ENCODE peak calls at places on chromosomes 13 and 19, in five cellular contexts. B is foreskin keratinocyte; O is CD8-positive, alpha-beta memory T cell; J is stimulated activated CD8-positive, alpha-beta memory T cell treated with anti-CD3 and anti-CD28 coated beads, Interleukin-7, amount 100 ng/mL, for 1 hour; K is activated CD8-positive, alpha-beta memory T cell treated with anti-CD3 and anti-CD28 coated beads, Interleukin-2, amount 50 U/mL, for 4 hours. U is an unnamed sample.

GRCh38 chr19:49761625-49762311 is 1.3 kb downstream of the TSKS start:
- DNase-seq in B (peak), O (no peak), J (no peak), K (no peak), U (no peak)

GRCh38 chr13:70703755-70704154 is 595.5 kb upstream of the KLHL1 start:
- DNase-seq in B (no peak), O (no peak), J (no peak), K (no peak), U (no peak)

GRCh38 chr19:8484331-8484894 is 18.0 kb downstream of the PRAM1 start:
- DNase-seq in B (no peak), O (no peak), J (no peak), K (no peak), U (no peak)

GRCh38 chr19:11405846-11406643 is 13.1 kb downstream of the RGL3 start:
- DNase-seq in B (no peak), O (no peak), J (no peak), K (peak), U (peak)

GRCh38 chr19:55590621-55591020 is 8.7 kb downstream of the FIZ1 start:
- DNase-seq in B (no peak), O (no peak), J (no peak), K (no peak), U (no peak)

GRCh38 chr19:46390121-46390858 is 23.1 kb downstream of the CCDC8 start:
- DNase-seq in B (no peak), O (no peak), J (no peak), K (no peak), U (no peak)

GRCh38 chr19:16397791-16398529 is 73.3 kb downstream of the KLF2 start:
- DNase-seq in B (no peak), O (no peak), J (no peak), K (no peak), U (no peak)

GRCh38 chr19:6521718-6522646 is 8.8 kb upstream of the TNFSF9 start:
- DNase-seq in B (no peak), O (peak), J (peak), K (peak), U (peak)

GRCh38 chr13:28541966-28542365 is 47.0 kb upstream of the FLT1 start:
- DNase-seq in B (no peak), O (no peak), J (no peak), K (no peak), U (no peak)

GRCh38 chr19:5308471-5309437 is 31.9 kb downstream of the PTPRS start:
- DNase-seq in B (peak), O (no peak), J (no peak), K (no peak), U (no peak)

GRCh38 chr19:4507804-4508203 is 10.5 kb downstream of the PLIN4 start:
- DNase-seq in B (no peak), O (no peak), J (no peak), K (no peak), U (no peak)

GRCh38 chr19:38699027-38699346 is 45.3 kb downstream of the CAPN12 start:
- DNase-seq in B (peak), O (no peak), J (no peak), K (no peak), U (no peak)

GRCh38 chr13:51221674-51222509 is at the start of gene FAM124A:
- DNase-seq in B (no peak), O (peak), J (no peak), K (peak), U (peak)

GRCh38 chr13:38954291-38954690 is 36.3 kb downstream of the STOML3 start:
- DNase-seq in B (no peak), O (no peak), J (no peak), K (no peak), U (no peak)

GRCh38 chr13:49429061-49429460 is 14.8 kb downstream of the CAB39L start:
- DNase-seq in B (no peak), O (no peak), J (no peak), K (no peak), U (no peak)

GRCh38 chr19:9863759-9864158 is 28.6 kb downstream of the PIN1 start:
- DNase-seq in B (no peak), O (no peak), J (no peak), K (no peak), U (peak)

GRCh38 chr19:5990289-5990797 is 12.4 kb upstream of the RANBP3 start:
- DNase-seq in B (no peak), O (no peak), J (no peak), K (no peak), U (no peak)

GRCh38 chr19:46404039-46404883 is 9.1 kb downstream of the CCDC8 start:
- DNase-seq in B (no peak), O (no peak), J (no peak), K (no peak), U (no peak)

GRCh38 chr13:29379281-29379680 is 216.2 kb downstream of the SLC7A1 start:
- DNase-seq in B (no peak), O (no peak), J (no peak), K (no peak), U (no peak)

GRCh38 chr19:54667217-54667616 is 4.4 kb downstream of the LILRB4 start:
- DNase-seq in B (no peak), O (no peak), J (no peak), K (no peak), U (no peak)

GRCh38 chr13:36915891-36916640 is 4.0 kb downstream of the SMAD9 start:
- DNase-seq in B (no peak), O (no peak), J (no peak), K (no peak), U (no peak)

GRCh38 chr19:54191671-54192453 is 754 bp downstream of the TSEN34 start:
- DNase-seq in B (no peak), O (no peak), J (no peak), K (no peak), U (no peak)

GRCh38 chr13:61685683-61686013 is 270.0 kb upstream of the PCDH20 start:
- DNase-seq in B (no peak), O (no peak), J (no peak), K (no peak), U (no peak)

GRCh38 chr13:76647550-76647949 is 238.7 kb downstream of the KCTD12 start:
- DNase-seq in B (no peak), O (no peak), J (no peak), K (no peak), U (no peak)

GRCh38 chr13:101331731-101332130 is 84.6 kb downstream of the NALCN start:
- DNase-seq in B (no peak), O (no peak), J (no peak), K (no peak), U (no peak)

GRCh38 chr13:113545455-113545930 is 39.1 kb upstream of the TFDP1 start:
- DNase-seq in B (no peak), O (no peak), J (no peak), K (no peak), U (no peak)

GRCh38 chr13:99425485-99426341 is 75.6 kb upstream of the TM9SF2 start:
- DNase-seq in B (no peak), O (peak), J (no peak), K (peak), U (peak)

GRCh38 chr13:111610077-111610476 is 289.6 kb downstream of the TEX29 start:
- DNase-seq in B (no peak), O (no peak), J (no peak), K (no peak), U (no peak)

GRCh38 chr13:52929826-52930225 is 81.4 kb upstream of the PCDH8 start:
- DNase-seq in B (no peak), O (no peak), J (no peak), K (no peak), U (no peak)